ENCODE peak calls at places on chromosomes 1 and 21, in seven cellular contexts. G is HCT116; Q is cardiac muscle cell; B is uterus; J is hepatocyte; R is iPS DF 6.9; L is CD4-positive, alpha-beta T cell. W is an unnamed sample.

GRCh38 chr1:165629848-165630628 is 996 bp upstream of the MGST3 start:
- DNase-seq in B (no peak), L (no peak), R (no peak), G (no peak), J (no peak), Q (no peak), W (no peak)

GRCh38 chr1:57963545-57963944 is 539.7 kb upstream of the DAB1 start:
- DNase-seq in L (no peak), J (no peak), R (no peak), Q (no peak), B (no peak), G (no peak), W (no peak)

GRCh38 chr1:20410555-20410954 is 75.5 kb downstream of the CAMK2N1 start:
- DNase-seq in G (no peak), L (no peak), J (no peak), R (no peak), Q (no peak), B (no peak), W (no peak)

GRCh38 chr1:168551688-168552087 is 7.9 kb upstream of the XCL2 start:
- DNase-seq in B (no peak), G (no peak), R (no peak), L (no peak), Q (no peak), J (no peak), W (no peak)

GRCh38 chr1:52139817-52140540 is 1.9 kb upstream of the ZFYVE9 start:
- DNase-seq in J (peak; percentile 23), R (no peak), Q (peak; percentile 92), B (peak; percentile 22), G (no peak), L (no peak), W (peak; percentile 93)

GRCh38 chr1:12148958-12149790 is 17.6 kb upstream of the TNFRSF1B start:
- DNase-seq in R (no peak), B (no peak), J (no peak), L (no peak), G (no peak), Q (no peak), W (no peak)

GRCh38 chr1:33886452-33886851 is 22.6 kb downstream of the HMGB4 start:
- DNase-seq in Q (no peak), B (no peak), J (no peak), R (no peak), L (no peak), G (no peak), W (no peak)

GRCh38 chr1:18041107-18041506 is 66.5 kb upstream of the IGSF21 start:
- DNase-seq in J (no peak), R (no peak), Q (no peak), B (no peak), G (no peak), L (no peak), W (no peak)

GRCh38 chr21:37153193-37153934 is 80.3 kb downstream of the TTC3 start:
- DNase-seq in B (peak; percentile 70), L (no peak), R (no peak), J (peak; percentile 27), Q (peak; percentile 88), G (no peak), W (no peak)

GRCh38 chr1:232014941-232015340 is 388.4 kb downstream of the DISC1 start:
- DNase-seq in Q (no peak), L (no peak), B (no peak), R (no peak), J (no peak), G (no peak), W (no peak)

GRCh38 chr1:85201340-85202091 is 700 bp upstream of the SYDE2 start:
- DNase-seq in B (peak; percentile 71), R (peak; percentile 35), Q (peak; percentile 77), L (peak; percentile 76), J (peak; percentile 89), G (no peak), W (no peak)

GRCh38 chr1:21126324-21126723 is 50.4 kb downstream of the EIF4G3 start:
- DNase-seq in R (peak; percentile 27), J (no peak), Q (no peak), L (no peak), B (no peak), G (no peak), W (no peak)

GRCh38 chr1:202987922-202988583 is 19.1 kb upstream of the TMEM183A start:
- DNase-seq in B (no peak), Q (no peak), R (no peak), L (no peak), J (no peak), G (no peak), W (no peak)

GRCh38 chr1:202987255-202987654 is 19.9 kb upstream of the TMEM183A start:
- DNase-seq in J (no peak), B (no peak), G (no peak), L (no peak), R (no peak), Q (no peak), W (no peak)

GRCh38 chr1:202994756-202995155 is 12.4 kb upstream of the TMEM183A start:
- DNase-seq in J (no peak), R (no peak), L (no peak), G (no peak), Q (no peak), B (no peak), W (no peak)

DNA sequence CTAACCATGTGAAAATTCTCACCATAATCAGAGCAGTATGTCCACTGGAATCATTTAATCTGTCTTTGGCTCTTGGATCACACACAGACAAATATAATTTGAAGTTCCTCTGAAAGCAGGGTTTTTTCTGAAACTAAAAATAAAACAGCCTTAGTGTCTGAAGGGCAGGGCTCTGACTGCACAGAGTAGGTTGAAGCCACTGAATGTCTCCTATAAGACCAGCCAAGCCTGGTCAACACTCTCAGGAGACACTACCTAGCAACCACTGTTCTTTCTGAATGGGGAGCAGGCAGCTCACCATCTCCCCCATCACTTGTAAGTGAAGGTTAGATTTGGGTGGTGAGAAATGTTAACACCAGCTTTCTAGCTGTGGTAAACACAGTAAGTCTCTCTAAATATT is 16.1 kb upstream of the TMEM183A start:
- DNase-seq in Q (no peak), R (no peak), J (no peak), L (no peak), G (no peak), B (no peak), W (no peak)
- H3K27ac ChIP-seq in Q (no peak overlapping the region), R (no peak overlapping the region), J (no peak overlapping the region), L (no peak overlapping the region), G (no peak overlapping the region), B (no peak overlapping the region), W (no peak overlapping the region)

GRCh38 chr1:114521396-114522263 is 10.6 kb upstream of the TRIM33 start:
- DNase-seq in Q (no peak), R (no peak), L (no peak), B (no peak), J (no peak), G (no peak), W (no peak)
- H3K27ac ChIP-seq in Q (no peak overlapping the region), R (no peak overlapping the region), L (no peak overlapping the region), B (no peak overlapping the region), J (no peak overlapping the region), G (no peak overlapping the region), W (no peak overlapping the region)

DNA sequence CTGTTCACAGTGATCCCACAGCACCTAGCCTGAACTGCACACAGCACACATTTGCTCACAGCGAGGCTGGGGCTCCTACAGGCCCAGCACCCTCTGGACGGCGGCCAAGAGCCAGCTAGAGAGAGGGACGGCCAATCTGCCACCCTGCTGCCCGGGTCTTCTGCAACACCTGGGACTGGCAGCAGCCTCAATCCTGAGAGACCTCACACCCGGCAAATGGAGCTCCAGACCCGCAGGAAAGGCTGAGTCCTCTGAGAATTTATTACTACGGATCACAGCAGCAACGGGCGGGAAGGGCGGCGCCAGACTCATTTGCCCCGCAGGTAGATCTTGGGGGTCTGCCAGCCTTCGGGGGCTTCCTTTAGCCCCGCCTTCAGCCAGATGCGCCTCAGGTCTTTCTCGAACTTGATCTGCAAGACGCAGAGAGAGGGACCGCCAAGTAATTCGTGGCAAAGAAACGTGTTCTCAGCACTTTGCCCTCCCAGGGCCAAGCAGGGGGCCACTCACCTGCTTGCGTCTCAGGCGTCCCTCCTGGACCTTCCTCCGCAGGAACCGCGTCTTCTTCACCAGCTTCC is 1.4 kb downstream of the AURKAIP1 start:
- DNase-seq in Q (no peak), R (no peak), B (no peak), J (no peak), L (no peak), G (no peak), W (no peak)
- H3K27ac ChIP-seq in Q (no peak overlapping the region), R (no peak overlapping the region), B (peak overlapping the region; percentile 93), J (no peak overlapping the region), L (no peak overlapping the region), G (peak overlapping the region; percentile 99), W (no peak overlapping the region)

GRCh38 chr1:244655186-244655585 is 2.3 kb downstream of the DESI2 start:
- DNase-seq in L (no peak), B (no peak), Q (no peak), J (no peak), R (no peak), G (no peak), W (no peak)

GRCh38 chr1:244653439-244654283 is 735 bp downstream of the DESI2 start:
- DNase-seq in J (peak; percentile 22), L (no peak), R (no peak), G (no peak), Q (peak; percentile 14), B (no peak), W (no peak)

GRCh38 chr1:244654284-244655038 is 1.5 kb downstream of the DESI2 start:
- DNase-seq in J (no peak), G (no peak), Q (peak; percentile 6), R (no peak), B (no peak), L (no peak), W (no peak)

GRCh38 chr1:244651956-244652698 is 799 bp upstream of the DESI2 start:
- DNase-seq in B (no peak), J (no peak), R (no peak), L (no peak), Q (no peak), G (peak; percentile 3), W (no peak)

DNA sequence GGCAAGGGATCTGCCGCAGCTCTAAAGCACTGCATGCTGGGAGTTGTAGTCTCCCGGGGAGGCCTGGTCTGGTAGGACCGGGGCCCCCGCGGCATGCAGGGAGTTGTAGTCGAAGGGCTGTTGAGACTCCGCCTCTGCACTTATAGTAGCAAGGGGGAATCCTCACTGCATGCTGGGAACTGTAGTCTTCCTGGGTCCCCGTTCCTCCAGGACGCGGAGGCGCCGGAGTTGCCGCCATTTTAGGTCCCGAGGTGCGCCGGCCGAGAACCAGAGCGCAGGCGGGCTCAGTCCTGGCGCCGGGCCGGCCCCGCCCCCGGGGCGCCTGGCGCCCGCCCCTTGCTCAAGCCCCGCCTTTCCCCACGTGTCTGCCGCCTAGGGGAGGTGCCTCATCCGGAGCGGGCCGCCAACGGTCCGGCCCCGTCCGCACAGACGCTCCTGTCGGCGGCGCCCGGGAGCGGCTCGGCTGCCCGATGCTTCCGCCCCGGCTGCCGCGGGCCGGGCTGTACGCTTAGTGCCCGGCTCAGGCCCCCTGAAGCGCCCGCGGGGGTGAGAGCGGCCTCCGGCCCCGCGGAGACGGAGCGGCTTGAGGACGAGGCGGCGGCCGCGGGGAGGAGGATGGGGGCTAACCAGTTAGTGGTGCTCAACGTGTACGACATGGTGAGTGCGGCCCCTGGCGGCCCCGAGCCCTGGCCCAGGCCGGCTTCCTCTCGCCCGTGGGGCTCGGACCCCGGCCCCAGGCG is at the start of gene DESI2:
- DNase-seq in R (peak; percentile 97), L (peak; percentile 96), J (peak; percentile 99), Q (peak; percentile 100), G (peak; percentile 98), B (peak; percentile 100), W (peak; percentile 98)
- H3K27ac ChIP-seq in R (peak within 1 kb of the TSS; percentile 40), L (peak within 1 kb of the TSS; percentile 53), J (peak within 1 kb of the TSS; percentile 89), Q (peak within 1 kb of the TSS; percentile 82), G (peak within 1 kb of the TSS; percentile 82), B (peak within 1 kb of the TSS; percentile 96), W (peak within 1 kb of the TSS; percentile 78)

GRCh38 chr1:206866062-206866461 is 639 bp downstream of the IL20 start:
- DNase-seq in B (peak; percentile 63), G (no peak), Q (peak; percentile 57), L (no peak), J (no peak), R (no peak), W (no peak)
- H3K27ac ChIP-seq in B (peak overlapping the region; percentile 82), G (no peak overlapping the region), Q (no peak overlapping the region), L (no peak overlapping the region), J (no peak overlapping the region), R (no peak overlapping the region), W (no peak overlapping the region)

GRCh38 chr1:23747947-23748346 is 4.7 kb downstream of the ELOA start:
- DNase-seq in Q (no peak), G (no peak), R (no peak), L (no peak), B (no peak), J (no peak), W (no peak)
- H3K27ac ChIP-seq in Q (no peak overlapping the region), G (no peak overlapping the region), R (no peak overlapping the region), L (no peak overlapping the region), B (no peak overlapping the region), J (no peak overlapping the region), W (no peak overlapping the region)

W was measured in epithelial cell of prostate.